ENCODE peak calls at places on chromosomes 1 and 21, in eight cellular contexts. P is posterior vena cava, A is AG08395, D is T-cell, I is KG1, C is DMS 273 treated with DMSO at 0.1 percent for 48 hours, K is GM12891, S is transverse colon. E is an unnamed sample.

GRCh38 chr1:85569737-85570404 is 10.7 kb upstream of the CCN1 start:
- DNase-seq in P (no peak), A (no peak), D (no peak), I (no peak), C (no peak), K (no peak), S (no peak), E (no peak)

GRCh38 chr1:6352138-6352563 is 41.4 kb downstream of the ACOT7 start:
- DNase-seq in P (no peak), A (no peak), D (no peak), I (no peak), C (no peak), K (no peak), S (peak), E (no peak)

GRCh38 chr1:239242404-239242803 is 144.0 kb upstream of the CHRM3 start:
- DNase-seq in P (no peak), A (no peak), D (no peak), I (no peak), C (no peak), K (no peak), S (no peak), E (no peak)

GRCh38 chr1:7388488-7389185 is 382.5 kb upstream of the VAMP3 start:
- DNase-seq in P (peak), A (peak), D (no peak), I (no peak), C (no peak), K (no peak), S (no peak), E (no peak)

GRCh38 chr1:197356723-197357533 is 88.9 kb downstream of the CRB1 start:
- DNase-seq in P (no peak), A (peak), D (no peak), I (no peak), C (peak), K (peak), S (no peak), E (peak)

GRCh38 chr21:38459490-38459889 is 38.8 kb downstream of the ERG start:
- DNase-seq in P (no peak), A (no peak), D (no peak), I (no peak), C (no peak), K (no peak), S (no peak), E (no peak)

GRCh38 chr21:41827951-41828883 is 50.9 kb downstream of the PRDM15 start:
- DNase-seq in P (no peak), A (no peak), D (no peak), I (no peak), C (no peak), K (no peak), S (no peak), E (no peak)

GRCh38 chr1:156433602-156434001 is 64.6 kb downstream of the RHBG start:
- DNase-seq in P (no peak), A (no peak), D (no peak), I (no peak), C (no peak), K (no peak), S (no peak), E (no peak)

GRCh38 chr1:205933672-205934618 is 9.3 kb downstream of the SLC26A9 start:
- DNase-seq in P (peak), A (peak), D (no peak), I (no peak), C (no peak), K (no peak), S (no peak), E (no peak)

GRCh38 chr1:40870135-40870728 is 8.1 kb upstream of the CITED4 start:
- DNase-seq in P (no peak), A (no peak), D (no peak), I (no peak), C (no peak), K (no peak), S (no peak), E (no peak)

GRCh38 chr21:35988396-35989140 is 71.8 kb downstream of the SETD4 start:
- DNase-seq in P (no peak), A (no peak), D (no peak), I (no peak), C (no peak), K (no peak), S (no peak), E (no peak)

GRCh38 chr1:187471555-187471954 is 642.8 kb downstream of the PLA2G4A start:
- DNase-seq in P (no peak), A (no peak), D (no peak), I (no peak), C (no peak), K (no peak), S (no peak), E (no peak)

GRCh38 chr1:231446138-231446537 is 24.1 kb upstream of the EGLN1 start:
- DNase-seq in P (no peak), A (no peak), D (no peak), I (no peak), C (no peak), K (no peak), S (no peak), E (no peak)

GRCh38 chr1:232377494-232377770 is 252.5 kb downstream of the SIPA1L2 start:
- DNase-seq in P (peak), A (peak), D (no peak), I (no peak), C (no peak), K (no peak), S (no peak), E (no peak)

GRCh38 chr1:180358649-180359048 is 128.6 kb downstream of the LHX4 start:
- DNase-seq in P (no peak), A (no peak), D (no peak), I (no peak), C (peak), K (no peak), S (no peak), E (no peak)

GRCh38 chr1:145879775-145880174 is 5.9 kb downstream of the ANKRD35 start:
- DNase-seq in P (no peak), A (no peak), D (no peak), I (no peak), C (no peak), K (no peak), S (no peak), E (no peak)

GRCh38 chr1:62685431-62685859 is 2.7 kb downstream of the DOCK7 start:
- DNase-seq in P (no peak), A (no peak), D (no peak), I (no peak), C (no peak), K (no peak), S (no peak), E (no peak)

GRCh38 chr1:167365360-167365759 is 144.7 kb downstream of the POU2F1 start:
- DNase-seq in P (no peak), A (no peak), D (no peak), I (no peak), C (no peak), K (no peak), S (no peak), E (no peak)

GRCh38 chr1:101235696-101236545 is 898 bp upstream of the S1PR1 start:
- DNase-seq in P (peak), A (peak), D (peak), I (no peak), C (no peak), K (peak), S (no peak), E (peak)

GRCh38 chr1:230090194-230090711 is 23.2 kb downstream of the GALNT2 start:
- DNase-seq in P (no peak), A (peak), D (no peak), I (no peak), C (no peak), K (no peak), S (no peak), E (no peak)

GRCh38 chr1:153344718-153345025 is 4.0 kb downstream of the PGLYRP4 start:
- DNase-seq in P (peak), A (no peak), D (no peak), I (no peak), C (no peak), K (no peak), S (no peak), E (no peak)

GRCh38 chr21:42905195-42905594 is 12.1 kb downstream of the NDUFV3 start:
- DNase-seq in P (no peak), A (no peak), D (no peak), I (no peak), C (no peak), K (no peak), S (no peak), E (no peak)

GRCh38 chr1:63124666-63125191 is 197.6 kb upstream of the FOXD3 start:
- DNase-seq in P (no peak), A (peak), D (no peak), I (no peak), C (no peak), K (peak), S (no peak), E (no peak)

GRCh38 chr1:59432531-59433439 is 135.9 kb downstream of the FGGY start:
- DNase-seq in P (no peak), A (no peak), D (no peak), I (no peak), C (no peak), K (no peak), S (no peak), E (no peak)

GRCh38 chr1:68049941-68050878 is at the start of gene DIRAS3:
- DNase-seq in P (no peak), A (peak), D (no peak), I (no peak), C (no peak), K (no peak), S (no peak), E (no peak)

GRCh38 chr1:202107321-202107761 is 15.4 kb upstream of the GPR37L1 start:
- DNase-seq in P (no peak), A (no peak), D (no peak), I (no peak), C (no peak), K (no peak), S (peak), E (no peak)

GRCh38 chr1:26848947-26849774 is 13.8 kb upstream of the SFN start:
- DNase-seq in P (no peak), A (peak), D (no peak), I (no peak), C (no peak), K (no peak), S (peak), E (no peak)

GRCh38 chr1:79226963-79227362 is 220.4 kb upstream of the ADGRL4 start:
- DNase-seq in P (no peak), A (no peak), D (no peak), I (no peak), C (no peak), K (no peak), S (no peak), E (no peak)

GRCh38 chr1:93766451-93766850 is 84.8 kb upstream of the BCAR3 start:
- DNase-seq in P (no peak), A (no peak), D (no peak), I (no peak), C (no peak), K (no peak), S (no peak), E (no peak)

GRCh38 chr1:230977781-230978490 is 725 bp downstream of the TTC13 start:
- DNase-seq in P (peak), A (peak), D (no peak), I (no peak), C (no peak), K (peak), S (peak), E (peak)

GRCh38 chr1:169698976-169699375 is 12.4 kb downstream of the SELL start:
- DNase-seq in P (no peak), A (no peak), D (no peak), I (no peak), C (no peak), K (no peak), S (no peak), E (no peak)

GRCh38 chr1:228007801-228008341 is 1.1 kb downstream of the WNT3A start:
- DNase-seq in P (peak), A (peak), D (no peak), I (no peak), C (no peak), K (no peak), S (no peak), E (no peak)

GRCh38 chr1:26938004-26938658 is 16.6 kb downstream of the NUDC start:
- DNase-seq in P (no peak), A (no peak), D (no peak), I (no peak), C (no peak), K (no peak), S (no peak), E (no peak)

E was measured in T follicular helper cell.